ENCODE peak calls at places on chromosome 19, in five cellular contexts. One of them, this sample, is unnamed.

GRCh38 chr19:11606484-11606883 is 9.2 kb downstream of the ZNF627 start:
- DNase-seq in dorsolateral prefrontal cortex: no peak
- DNase-seq in WERI-Rb-1: no peak
- DNase-seq in cardiac muscle cell: no peak
- DNase-seq in CD8-positive, alpha-beta T cell: no peak
- DNase-seq in this sample: no peak

GRCh38 chr19:13782537-13782936 is 8.3 kb downstream of the C19orf53 start:
- DNase-seq in dorsolateral prefrontal cortex: no peak
- DNase-seq in WERI-Rb-1: no peak
- DNase-seq in cardiac muscle cell: peak
- DNase-seq in CD8-positive, alpha-beta T cell: no peak
- DNase-seq in this sample: no peak

GRCh38 chr19:54470991-54471782 is 1.9 kb downstream of the CDC42EP5 start:
- DNase-seq in dorsolateral prefrontal cortex: peak
- DNase-seq in WERI-Rb-1: no peak
- DNase-seq in cardiac muscle cell: no peak
- DNase-seq in CD8-positive, alpha-beta T cell: no peak
- DNase-seq in this sample: peak

GRCh38 chr19:21704320-21704719 is 63.1 kb downstream of the ZNF100 start:
- DNase-seq in dorsolateral prefrontal cortex: no peak
- DNase-seq in WERI-Rb-1: no peak
- DNase-seq in cardiac muscle cell: no peak
- DNase-seq in CD8-positive, alpha-beta T cell: no peak
- DNase-seq in this sample: no peak

GRCh38 chr19:5067666-5068065 is 98.8 kb downstream of the KDM4B start:
- DNase-seq in dorsolateral prefrontal cortex: no peak
- DNase-seq in WERI-Rb-1: no peak
- DNase-seq in cardiac muscle cell: no peak
- DNase-seq in CD8-positive, alpha-beta T cell: no peak
- DNase-seq in this sample: no peak

GRCh38 chr19:54554896-54555295 is 18.7 kb upstream of the LILRA2 start:
- DNase-seq in dorsolateral prefrontal cortex: no peak
- DNase-seq in WERI-Rb-1: no peak
- DNase-seq in cardiac muscle cell: no peak
- DNase-seq in CD8-positive, alpha-beta T cell: no peak
- DNase-seq in this sample: no peak

GRCh38 chr19:51294977-51295375 is 16.5 kb upstream of the IGLON5 start:
- DNase-seq in dorsolateral prefrontal cortex: no peak
- DNase-seq in WERI-Rb-1: no peak
- DNase-seq in cardiac muscle cell: no peak
- DNase-seq in CD8-positive, alpha-beta T cell: no peak
- DNase-seq in this sample: no peak

GRCh38 chr19:11208526-11209471 is 11.5 kb upstream of the KANK2 start:
- DNase-seq in dorsolateral prefrontal cortex: no peak
- DNase-seq in WERI-Rb-1: no peak
- DNase-seq in cardiac muscle cell: peak
- DNase-seq in CD8-positive, alpha-beta T cell: no peak
- DNase-seq in this sample: no peak

GRCh38 chr19:28920269-28921066 is 292.5 kb downstream of the UQCRFS1 start:
- DNase-seq in dorsolateral prefrontal cortex: no peak
- DNase-seq in WERI-Rb-1: no peak
- DNase-seq in cardiac muscle cell: no peak
- DNase-seq in CD8-positive, alpha-beta T cell: no peak
- DNase-seq in this sample: no peak

DNA sequence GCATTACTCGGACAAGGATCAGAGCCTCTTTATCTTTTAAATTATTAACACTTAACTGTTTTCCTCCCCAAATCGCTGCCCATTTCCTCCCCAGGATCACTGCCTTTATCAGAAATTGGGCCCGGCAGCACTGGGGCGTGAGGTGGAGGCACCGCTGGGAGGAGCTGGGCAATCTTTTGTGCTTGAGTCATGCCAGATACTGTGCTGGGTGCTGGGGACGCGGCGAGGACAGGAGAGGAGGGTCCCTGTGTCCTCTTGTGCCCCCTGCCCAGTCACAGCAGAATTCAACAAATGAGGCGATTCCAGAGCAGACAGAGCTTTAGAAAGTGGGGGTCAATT is 347.8 kb downstream of the ZNF536 start:
- DNase-seq in dorsolateral prefrontal cortex: no peak
- DNase-seq in WERI-Rb-1: peak
- DNase-seq in cardiac muscle cell: no peak
- DNase-seq in CD8-positive, alpha-beta T cell: no peak
- DNase-seq in this sample: peak
- H3K27ac ChIP-seq in dorsolateral prefrontal cortex: peak
- H3K27ac ChIP-seq in WERI-Rb-1: peak
- H3K27ac ChIP-seq in cardiac muscle cell: no peak
- H3K27ac ChIP-seq in CD8-positive, alpha-beta T cell: no peak
- H3K27ac ChIP-seq in this sample: peak

GRCh38 chr19:47608908-47609879 is at the start of gene BICRA:
- DNase-seq in dorsolateral prefrontal cortex: peak
- DNase-seq in WERI-Rb-1: peak
- DNase-seq in cardiac muscle cell: peak
- DNase-seq in CD8-positive, alpha-beta T cell: peak
- DNase-seq in this sample: peak

GRCh38 chr19:47607564-47608073 is 1.3 kb upstream of the BICRA start:
- DNase-seq in dorsolateral prefrontal cortex: no peak
- DNase-seq in WERI-Rb-1: no peak
- DNase-seq in cardiac muscle cell: no peak
- DNase-seq in CD8-positive, alpha-beta T cell: no peak
- DNase-seq in this sample: no peak

GRCh38 chr19:47609885-47610545 is 1.1 kb downstream of the BICRA start:
- DNase-seq in dorsolateral prefrontal cortex: peak
- DNase-seq in WERI-Rb-1: peak
- DNase-seq in cardiac muscle cell: peak
- DNase-seq in CD8-positive, alpha-beta T cell: peak
- DNase-seq in this sample: peak

GRCh38 chr19:47610546-47610894 is 1.6 kb downstream of the BICRA start:
- DNase-seq in dorsolateral prefrontal cortex: no peak
- DNase-seq in WERI-Rb-1: no peak
- DNase-seq in cardiac muscle cell: no peak
- DNase-seq in CD8-positive, alpha-beta T cell: no peak
- DNase-seq in this sample: no peak

DNA sequence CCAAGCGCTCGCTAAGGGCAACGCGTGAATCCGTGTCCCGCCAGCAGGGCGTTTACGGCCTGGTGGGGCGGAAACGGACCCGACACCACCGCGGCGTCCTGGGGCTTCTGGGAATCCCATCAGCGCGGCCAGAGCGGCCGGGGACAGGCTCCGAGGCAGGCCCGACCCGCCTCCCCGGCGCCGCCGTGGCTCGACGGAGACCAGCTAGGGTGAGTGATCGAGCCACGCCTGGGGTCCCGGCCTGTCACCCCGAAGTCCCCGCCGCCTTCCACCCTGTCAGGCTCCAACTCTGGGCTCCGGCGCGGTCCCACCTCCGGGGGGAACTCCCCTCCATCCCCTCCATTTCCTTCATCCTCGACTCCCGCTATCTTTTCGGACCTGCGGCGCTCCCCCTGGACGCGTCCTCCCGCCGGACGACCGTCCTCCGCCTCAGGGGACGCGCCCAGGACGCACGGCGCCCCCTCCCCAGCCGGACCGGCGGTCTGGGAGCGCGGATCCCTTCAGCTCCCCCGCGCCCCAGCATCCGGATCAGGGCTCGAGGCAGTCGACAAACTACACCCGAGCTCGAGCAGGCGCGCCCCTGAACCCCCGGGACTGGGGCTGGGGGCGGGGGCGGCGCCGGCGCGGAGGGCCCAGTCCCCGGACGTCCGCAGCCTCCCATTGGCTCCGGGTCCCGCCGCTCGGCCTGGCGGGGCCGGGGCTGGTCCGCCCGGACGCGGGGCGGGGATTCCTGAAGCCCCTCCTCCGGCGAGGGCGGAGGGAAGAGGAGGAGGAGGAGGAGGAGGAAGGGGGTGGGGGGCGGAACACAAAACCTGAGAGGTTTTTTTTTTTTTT is 643 bp upstream of the BICRA start:
- DNase-seq in dorsolateral prefrontal cortex: peak
- DNase-seq in WERI-Rb-1: peak
- DNase-seq in cardiac muscle cell: peak
- DNase-seq in CD8-positive, alpha-beta T cell: peak
- DNase-seq in this sample: peak
- TF ChIP-seq CTCF in dorsolateral prefrontal cortex: peak
- TF ChIP-seq CTCF in WERI-Rb-1: peak
- TF ChIP-seq CTCF in cardiac muscle cell: no peak
- TF ChIP-seq CTCF in CD8-positive, alpha-beta T cell: no peak
- TF ChIP-seq CTCF in this sample: peak

GRCh38 chr19:1855828-1856255 is 7.5 kb downstream of the KLF16 start:
- DNase-seq in dorsolateral prefrontal cortex: no peak
- DNase-seq in WERI-Rb-1: no peak
- DNase-seq in cardiac muscle cell: no peak
- DNase-seq in CD8-positive, alpha-beta T cell: no peak
- DNase-seq in this sample: no peak
- H3K27ac ChIP-seq in dorsolateral prefrontal cortex: peak
- H3K27ac ChIP-seq in WERI-Rb-1: peak
- H3K27ac ChIP-seq in cardiac muscle cell: peak
- H3K27ac ChIP-seq in CD8-positive, alpha-beta T cell: peak
- H3K27ac ChIP-seq in this sample: peak

GRCh38 chr19:49056101-49056901 is 1.2 kb downstream of the CGB7 start:
- DNase-seq in dorsolateral prefrontal cortex: peak
- DNase-seq in WERI-Rb-1: peak
- DNase-seq in cardiac muscle cell: peak
- DNase-seq in CD8-positive, alpha-beta T cell: no peak
- DNase-seq in this sample: peak
- TF ChIP-seq CTCF in dorsolateral prefrontal cortex: no peak
- TF ChIP-seq CTCF in WERI-Rb-1: peak
- TF ChIP-seq CTCF in cardiac muscle cell: peak
- TF ChIP-seq CTCF in CD8-positive, alpha-beta T cell: no peak
- TF ChIP-seq CTCF in this sample: peak

GRCh38 chr19:46745030-46745429 is 827 bp upstream of the FKRP start:
- DNase-seq in dorsolateral prefrontal cortex: no peak
- DNase-seq in WERI-Rb-1: no peak
- DNase-seq in cardiac muscle cell: no peak
- DNase-seq in CD8-positive, alpha-beta T cell: no peak
- DNase-seq in this sample: no peak
- H3K27ac ChIP-seq in dorsolateral prefrontal cortex: no peak
- H3K27ac ChIP-seq in WERI-Rb-1: peak
- H3K27ac ChIP-seq in cardiac muscle cell: no peak
- H3K27ac ChIP-seq in CD8-positive, alpha-beta T cell: peak
- H3K27ac ChIP-seq in this sample: peak

GRCh38 chr19:6375411-6376010 is at the start of gene PSPN:
- DNase-seq in dorsolateral prefrontal cortex: no peak
- DNase-seq in WERI-Rb-1: no peak
- DNase-seq in cardiac muscle cell: no peak
- DNase-seq in CD8-positive, alpha-beta T cell: no peak
- DNase-seq in this sample: no peak
- TF ChIP-seq CTCF in dorsolateral prefrontal cortex: no peak
- TF ChIP-seq CTCF in WERI-Rb-1: no peak
- TF ChIP-seq CTCF in cardiac muscle cell: no peak
- TF ChIP-seq CTCF in CD8-positive, alpha-beta T cell: no peak
- TF ChIP-seq CTCF in this sample: no peak

GRCh38 chr19:38556521-38557174 is 61.1 kb downstream of the MAP4K1 start:
- DNase-seq in dorsolateral prefrontal cortex: no peak
- DNase-seq in WERI-Rb-1: no peak
- DNase-seq in cardiac muscle cell: peak
- DNase-seq in CD8-positive, alpha-beta T cell: no peak
- DNase-seq in this sample: no peak
- H3K27ac ChIP-seq in dorsolateral prefrontal cortex: no peak
- H3K27ac ChIP-seq in WERI-Rb-1: no peak
- H3K27ac ChIP-seq in cardiac muscle cell: no peak
- H3K27ac ChIP-seq in CD8-positive, alpha-beta T cell: no peak
- H3K27ac ChIP-seq in this sample: no peak

This sample was measured in heart left ventricle.